ENCODE peak calls at places on chromosome 11, in nine cellular contexts. N, C, H, G, K, Y, W, A and Z are unnamed samples.

GRCh38 chr11:80388133-80388532 is 947.3 kb upstream of the TENM4 start:
- DNase-seq in N (no peak), G (no peak), Y (peak), K (no peak), W (no peak), H (no peak), C (no peak), A (no peak), Z (no peak)

GRCh38 chr11:46611526-46612304 is 5.3 kb downstream of the HARBI1 start:
- DNase-seq in Y (no peak), W (no peak), A (no peak), G (no peak), N (no peak), K (no peak), C (no peak), H (no peak), Z (no peak)

GRCh38 chr11:3108183-3108721 is 51.0 kb upstream of the CARS1 start:
- DNase-seq in A (no peak), G (no peak), N (no peak), H (no peak), Y (no peak), W (peak), C (no peak), K (peak), Z (no peak)

GRCh38 chr11:75777461-75778110 is 9.0 kb downstream of the DGAT2 start:
- DNase-seq in K (no peak), W (no peak), C (peak), G (no peak), H (no peak), Y (no peak), A (peak), N (no peak), Z (no peak)

GRCh38 chr11:15590131-15590530 is 475.4 kb downstream of the INSC start:
- DNase-seq in C (no peak), K (no peak), Y (no peak), N (no peak), G (no peak), H (no peak), A (no peak), W (no peak), Z (no peak)

GRCh38 chr11:107457205-107457557 is 444 bp downstream of the CWF19L2 start:
- DNase-seq in W (no peak), A (peak), C (peak), N (peak), K (no peak), G (peak), H (no peak), Y (peak), Z (no peak)

GRCh38 chr11:36354221-36355003 is 58.3 kb downstream of the PRR5L start:
- DNase-seq in H (no peak), K (no peak), Y (no peak), C (peak), A (no peak), W (no peak), N (no peak), G (no peak), Z (no peak)

GRCh38 chr11:108929241-108929640 is 264.4 kb downstream of the DDX10 start:
- DNase-seq in C (peak), A (no peak), G (no peak), N (peak), Y (no peak), W (no peak), K (no peak), H (no peak), Z (no peak)

GRCh38 chr11:79488286-79488685 is 47.5 kb upstream of the TENM4 start:
- DNase-seq in W (no peak), C (peak), G (no peak), Y (no peak), K (no peak), N (no peak), A (no peak), H (peak), Z (no peak)

GRCh38 chr11:121449123-121449522 is 3.0 kb upstream of the SORL1 start:
- DNase-seq in A (peak), Y (no peak), K (no peak), H (no peak), C (no peak), W (no peak), G (peak), N (no peak), Z (no peak)

GRCh38 chr11:92269021-92269420 is 44.4 kb downstream of the FAT3 start:
- DNase-seq in W (no peak), N (peak), G (no peak), A (no peak), H (no peak), Y (peak), K (no peak), C (peak), Z (no peak)

GRCh38 chr11:34198523-34198922 is 93.1 kb downstream of the NAT10 start:
- DNase-seq in A (peak), G (no peak), W (no peak), C (no peak), K (no peak), N (no peak), Y (no peak), H (no peak), Z (no peak)

GRCh38 chr11:48109046-48109666 is 107.5 kb upstream of the OR4B1 start:
- DNase-seq in Y (no peak), G (peak), W (no peak), H (no peak), N (peak), A (peak), K (no peak), C (peak), Z (no peak)

GRCh38 chr11:69493931-69494821 is 12.7 kb downstream of the LINC01488 start:
- DNase-seq in H (no peak), C (no peak), G (no peak), K (no peak), N (no peak), W (peak), Y (no peak), A (no peak), Z (no peak)

GRCh38 chr11:117878314-117878938 is 2.0 kb upstream of the FXYD6 start:
- DNase-seq in W (no peak), Y (no peak), C (no peak), N (no peak), G (no peak), K (no peak), H (no peak), A (no peak), Z (no peak)

GRCh38 chr11:85132839-85133238 is 494.3 kb downstream of the DLG2 start:
- DNase-seq in H (no peak), G (no peak), K (no peak), Y (peak), A (no peak), C (no peak), W (peak), N (no peak), Z (no peak)

GRCh38 chr11:66692446-66692845 is 14.8 kb upstream of the RBM4B start:
- DNase-seq in N (no peak), C (no peak), W (no peak), A (no peak), G (no peak), K (peak), Y (no peak), H (no peak), Z (no peak)

GRCh38 chr11:38937709-38938108 is 2339.7 kb upstream of the RAG2 start:
- DNase-seq in W (no peak), C (no peak), N (no peak), G (no peak), K (no peak), Y (no peak), H (no peak), A (no peak), Z (peak)

GRCh38 chr11:104320091-104320490 is 156.1 kb upstream of the PDGFD start:
- DNase-seq in K (no peak), N (no peak), G (no peak), H (no peak), W (no peak), Y (no peak), A (no peak), C (peak), Z (peak)

GRCh38 chr11:116130122-116130521 is 625.9 kb upstream of the CADM1 start:
- DNase-seq in C (no peak), K (no peak), W (no peak), H (no peak), N (no peak), G (no peak), A (no peak), Y (no peak), Z (no peak)

GRCh38 chr11:12274056-12274455 is 103.3 kb upstream of the PARVA start:
- DNase-seq in C (no peak), A (no peak), Y (no peak), N (no peak), G (no peak), H (no peak), W (no peak), K (no peak), Z (peak)

GRCh38 chr11:105429421-105429965 is 180.4 kb upstream of the GRIA4 start:
- DNase-seq in A (no peak), Y (no peak), K (no peak), G (no peak), W (no peak), C (no peak), N (no peak), H (no peak), Z (no peak)

GRCh38 chr11:2484576-2485125 is 39.8 kb downstream of the KCNQ1 start:
- DNase-seq in G (no peak), Y (no peak), H (no peak), N (no peak), K (no peak), W (no peak), C (no peak), A (no peak), Z (no peak)

GRCh38 chr11:96082936-96083335 is 159.0 kb upstream of the MTMR2 start:
- DNase-seq in N (no peak), G (no peak), W (no peak), C (no peak), Y (peak), K (no peak), H (no peak), A (no peak), Z (no peak)

GRCh38 chr11:59172345-59173079 is 580 bp downstream of the DTX4 start:
- DNase-seq in N (no peak), A (peak), G (peak), C (no peak), Y (peak), H (peak), W (peak), K (peak), Z (no peak)

GRCh38 chr11:63274776-63275175 is 31.4 kb upstream of the SLC22A25 start:
- DNase-seq in W (no peak), Y (peak), C (no peak), G (no peak), A (no peak), K (no peak), H (no peak), N (no peak), Z (no peak)

GRCh38 chr11:82080160-82080559 is 653.5 kb downstream of the FAM181B start:
- DNase-seq in K (no peak), G (no peak), N (no peak), W (no peak), A (no peak), H (no peak), C (peak), Y (no peak), Z (no peak)

GRCh38 chr11:44779736-44780520 is 53.2 kb downstream of the TSPAN18 start:
- DNase-seq in C (no peak), Y (no peak), A (no peak), G (no peak), H (no peak), W (no peak), N (no peak), K (no peak), Z (no peak)

GRCh38 chr11:77113382-77114088 is 10.9 kb downstream of the OMP start:
- DNase-seq in A (peak), K (no peak), N (peak), W (peak), Y (peak), H (no peak), G (peak), C (peak), Z (no peak)

GRCh38 chr11:77115956-77116355 is 12.1 kb upstream of the MYO7A start:
- DNase-seq in A (no peak), W (peak), K (no peak), G (no peak), N (no peak), C (no peak), Y (no peak), H (no peak), Z (no peak)

GRCh38 chr11:77117485-77117884 is 10.6 kb upstream of the MYO7A start:
- DNase-seq in K (no peak), G (no peak), W (peak), A (no peak), N (no peak), Y (no peak), H (no peak), C (no peak), Z (no peak)

GRCh38 chr11:77114089-77114463 is 11.4 kb downstream of the OMP start:
- DNase-seq in G (no peak), Y (no peak), H (no peak), C (no peak), N (no peak), W (peak), K (no peak), A (no peak), Z (no peak)

DNA sequence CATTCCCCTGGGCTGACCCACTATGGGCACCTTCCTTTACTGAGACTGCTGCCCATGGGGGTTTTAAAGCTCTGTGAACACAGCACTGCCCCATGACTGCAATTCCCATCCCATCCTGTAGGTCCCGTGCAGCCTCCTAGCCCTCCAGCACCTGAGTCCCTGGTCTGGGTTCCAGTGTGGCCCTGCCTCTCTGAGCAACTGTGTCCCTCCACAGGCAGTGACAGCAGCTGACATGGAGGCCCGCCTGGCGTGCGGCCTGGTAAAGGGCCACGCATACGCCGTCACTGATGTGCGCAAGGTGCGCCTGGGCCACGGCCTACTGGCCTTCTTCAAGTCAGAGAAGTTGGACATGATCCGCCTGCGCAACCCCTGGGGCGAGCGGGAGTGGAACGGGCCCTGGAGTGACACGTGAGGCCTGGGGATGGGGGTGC is 12.6 kb downstream of the OMP start:
- DNase-seq in W (peak), K (no peak), H (no peak), N (peak), A (peak), G (no peak), C (no peak), Y (peak), Z (no peak)
- TF ChIP-seq CTCF in W (no peak), K (no peak), H (no peak), N (no peak), A (peak), G (peak), C (peak), Y (peak), Z (no peak)

DNA sequence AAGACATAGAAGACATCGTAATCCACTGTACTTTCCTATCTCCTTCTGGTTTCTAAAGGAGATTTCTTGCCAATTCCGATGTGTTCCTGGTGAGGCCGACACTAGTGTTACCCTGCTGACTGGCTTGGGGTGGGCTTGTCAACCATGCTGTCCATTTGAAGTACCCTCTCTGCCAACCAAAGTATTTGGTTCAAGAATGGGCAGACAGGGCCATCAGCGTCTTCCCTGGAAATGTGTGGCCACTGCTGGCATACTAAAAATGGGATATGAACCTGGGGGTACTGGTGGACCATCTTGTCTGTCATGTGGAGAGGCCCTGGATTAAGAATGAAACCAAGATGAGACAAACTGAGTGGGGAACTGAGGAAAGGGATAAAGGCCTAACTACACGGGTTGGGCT is 1.8 kb upstream of the VSTM5 start:
- DNase-seq in H (no peak), G (no peak), K (no peak), W (no peak), Y (no peak), C (no peak), A (no peak), N (no peak), Z (no peak)
- H3K4me3 ChIP-seq in H (no peak), G (no peak), K (no peak), W (no peak), Y (no peak), C (no peak), A (no peak), N (no peak), Z (no peak)

GRCh38 chr11:113806403-113806802 is 26.8 kb downstream of the CLDN25 start:
- DNase-seq in A (peak), C (peak), H (no peak), G (peak), N (peak), W (no peak), Y (peak), K (no peak), Z (no peak)
- TF ChIP-seq CTCF in A (peak), C (peak), H (no peak), G (peak), N (peak), W (peak), Y (peak), K (peak), Z (peak)

DNA sequence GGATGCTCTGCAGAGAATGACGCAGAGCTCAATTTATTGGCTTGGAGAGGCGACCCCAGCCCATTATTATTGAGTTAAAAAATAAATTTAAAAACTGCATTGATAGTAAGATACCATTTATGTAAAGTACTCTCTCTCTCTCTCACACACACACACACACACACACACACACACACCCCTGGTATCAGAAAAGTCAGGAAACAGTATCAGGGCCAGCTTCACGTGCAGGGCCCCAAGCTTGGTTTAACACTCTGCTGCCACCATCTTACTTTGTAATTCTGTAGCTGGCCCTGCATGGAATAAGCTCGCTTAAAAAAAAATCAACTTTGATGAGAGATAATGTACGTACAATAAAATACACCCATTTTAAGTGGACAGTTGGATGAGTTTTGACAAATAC is 59.8 kb upstream of the CD5 start:
- DNase-seq in Y (no peak), K (no peak), C (no peak), A (no peak), N (no peak), W (no peak), G (no peak), H (no peak), Z (no peak)
- H3K4me3 ChIP-seq in Y (no peak), K (no peak), C (no peak), A (no peak), N (no peak), W (no peak), G (no peak), H (no peak), Z (no peak)

GRCh38 chr11:124109377-124109776 is 5.9 kb upstream of the VWA5A start:
- DNase-seq in Y (no peak), N (no peak), K (no peak), A (no peak), C (no peak), H (no peak), G (no peak), W (no peak), Z (no peak)

GRCh38 chr11:124113890-124114289 is 1.4 kb upstream of the VWA5A start:
- DNase-seq in N (no peak), K (no peak), C (no peak), H (no peak), A (no peak), G (no peak), Y (no peak), W (no peak), Z (no peak)

GRCh38 chr11:124108158-124108557 is 7.1 kb upstream of the VWA5A start:
- DNase-seq in K (no peak), H (no peak), W (no peak), A (peak), N (no peak), C (peak), G (peak), Y (peak), Z (no peak)
- TF ChIP-seq CTCF in K (peak), H (no peak), W (no peak), A (peak), N (no peak), C (peak), G (peak), Y (peak), Z (peak)

GRCh38 chr11:10622957-10623787 is 54.7 kb upstream of the LYVE1 start:
- DNase-seq in C (no peak), Y (no peak), N (no peak), W (peak), G (peak), H (no peak), A (peak), K (no peak), Z (no peak)

GRCh38 chr11:10625982-10626311 is 57.5 kb upstream of the LYVE1 start:
- DNase-seq in A (no peak), Y (no peak), K (no peak), W (no peak), H (no peak), N (no peak), G (no peak), C (no peak), Z (no peak)

GRCh38 chr11:10625281-10625981 is 57.0 kb upstream of the LYVE1 start:
- DNase-seq in W (no peak), K (no peak), A (no peak), C (no peak), G (no peak), H (no peak), N (no peak), Y (no peak), Z (no peak)

GRCh38 chr11:10622108-10622507 is 53.6 kb upstream of the LYVE1 start:
- DNase-seq in A (no peak), C (no peak), Y (no peak), W (no peak), K (no peak), G (no peak), N (no peak), H (no peak), Z (no peak)

DNA sequence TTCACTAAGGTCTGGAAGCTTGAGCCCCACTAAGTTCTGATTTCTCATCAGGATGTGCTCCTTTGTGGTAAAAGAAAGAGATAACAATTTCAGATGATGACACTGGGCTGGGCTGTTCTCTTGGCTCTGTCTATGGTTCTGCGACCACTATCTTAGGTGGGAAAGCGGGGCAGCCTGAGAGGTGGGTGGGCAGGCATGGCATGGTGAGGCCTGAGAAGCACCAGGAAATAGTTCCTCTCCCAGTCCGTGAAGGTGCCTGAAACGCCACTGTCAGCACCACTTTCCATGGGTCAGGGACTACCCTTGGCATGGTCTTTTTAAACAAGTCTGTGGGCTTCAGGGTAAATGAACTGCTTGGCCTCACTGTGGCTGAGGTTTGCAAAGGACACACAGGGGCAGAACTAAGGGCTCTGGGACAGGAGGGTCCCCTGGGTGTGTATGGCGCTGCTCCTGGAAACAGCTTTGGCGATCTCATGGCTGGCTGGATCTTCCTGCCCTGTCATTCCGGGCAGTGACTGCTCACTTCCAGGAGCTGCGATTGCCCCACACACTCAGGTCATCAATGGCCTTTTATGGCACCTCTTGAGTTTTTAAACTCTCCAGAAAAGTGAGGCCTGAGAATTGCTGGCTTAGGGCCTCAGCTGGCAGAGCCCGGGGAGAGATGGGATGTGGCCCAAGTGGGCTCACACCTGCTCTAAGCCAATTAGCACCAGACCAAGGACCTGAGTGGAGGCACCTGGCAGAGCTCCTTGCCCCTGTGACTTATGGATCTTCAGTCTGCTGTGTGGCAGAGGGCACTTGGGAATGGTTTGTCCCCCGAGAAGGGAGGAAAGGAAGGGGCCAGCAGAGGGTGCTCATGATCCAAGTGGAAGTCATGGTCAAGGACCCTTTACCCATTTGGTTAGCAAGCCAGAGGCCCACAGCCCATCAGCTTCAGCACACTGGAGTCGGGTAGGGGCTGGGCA is 55.6 kb upstream of the LYVE1 start:
- DNase-seq in Y (peak), W (peak), K (peak), N (peak), G (peak), H (peak), C (peak), A (peak), Z (no peak)
- H3K4me3 ChIP-seq in Y (no peak), W (no peak), K (no peak), N (no peak), G (no peak), H (no peak), C (no peak), A (no peak), Z (no peak)

GRCh38 chr11:17498475-17498874 is 21.8 kb upstream of the ABCC8 start:
- DNase-seq in G (no peak), W (no peak), N (no peak), C (no peak), K (no peak), Y (peak), H (no peak), A (peak), Z (no peak)
- TF ChIP-seq CTCF in G (no peak), W (no peak), N (no peak), C (peak), K (no peak), Y (peak), H (no peak), A (no peak), Z (peak)